ENCODE peak calls at places on chromosomes 6 and 20, in eight cellular contexts. W is colonic mucosa; V is CD4-positive, CD25-positive, alpha-beta regulatory T cell; N is right lobe of liver; B is adrenal gland; Q is SJSA1; O is NT2/D1; I is heart right ventricle. X is an unnamed sample.

GRCh38 chr20:42218566-42218965 is 600.4 kb upstream of the CHD6 start:
- DNase-seq in B (no peak), O (no peak), I (no peak), Q (no peak), N (no peak), W (no peak), V (no peak), X (no peak)

GRCh38 chr6:133817460-133818047 is 71.4 kb upstream of the TCF21 start:
- DNase-seq in N (no peak), V (peak; percentile 27), W (peak; percentile 40), B (no peak), O (peak; percentile 28), Q (no peak), I (no peak), X (no peak)

GRCh38 chr6:3359091-3359752 is 97.6 kb downstream of the SLC22A23 start:
- DNase-seq in B (no peak), O (no peak), I (no peak), Q (no peak), V (no peak), N (no peak), W (no peak), X (no peak)

GRCh38 chr6:151388997-151389639 is 2.2 kb downstream of the ZBTB2 start:
- DNase-seq in Q (no peak), B (no peak), W (no peak), O (no peak), V (peak; percentile 44), I (no peak), N (no peak), X (no peak)

GRCh38 chr20:32984196-32984595 is 20.0 kb downstream of the SUN5 start:
- DNase-seq in N (no peak), O (no peak), V (no peak), W (no peak), I (no peak), B (no peak), Q (no peak), X (peak; percentile 35)

GRCh38 chr20:17796096-17796563 is 96.4 kb downstream of the BANF2 start:
- DNase-seq in V (no peak), Q (no peak), I (peak; percentile 39), O (no peak), W (no peak), B (peak; percentile 49), N (peak; percentile 86), X (no peak)

GRCh38 chr6:2940851-2941250 is 30.5 kb downstream of the SERPINB6 start:
- DNase-seq in B (no peak), N (no peak), V (no peak), I (no peak), O (no peak), W (no peak), Q (peak; percentile 14), X (no peak)

GRCh38 chr20:64053841-64054661 is 4.6 kb upstream of the SOX18 start:
- DNase-seq in N (no peak), O (no peak), Q (peak; percentile 97), B (no peak), W (no peak), I (peak; percentile 90), V (no peak), X (no peak)

GRCh38 chr6:36784379-36784636 is 54.9 kb downstream of the CPNE5 start:
- DNase-seq in I (no peak), Q (no peak), V (no peak), O (no peak), N (no peak), B (no peak), W (no peak), X (no peak)

GRCh38 chr6:112501705-112502104 is 154.6 kb downstream of the RFPL4B start:
- DNase-seq in I (peak; percentile 20), B (no peak), W (no peak), Q (peak; percentile 89), O (no peak), V (no peak), N (no peak), X (peak; percentile 90)

GRCh38 chr6:9412951-9413559 is 977.7 kb upstream of the SLC35B3 start:
- DNase-seq in W (peak; percentile 24), B (peak; percentile 32), O (peak; percentile 18), I (peak; percentile 7), V (peak; percentile 10), Q (no peak), N (peak; percentile 58), X (peak; percentile 43)

GRCh38 chr6:18349350-18349749 is 37.8 kb upstream of the RNF144B start:
- DNase-seq in V (no peak), I (no peak), B (no peak), Q (no peak), O (no peak), N (no peak), W (no peak), X (no peak)

GRCh38 chr6:38391909-38392614 is 247.7 kb downstream of the BTBD9 start:
- DNase-seq in Q (no peak), N (no peak), I (no peak), B (no peak), O (no peak), V (no peak), W (no peak), X (no peak)

GRCh38 chr6:159302196-159302595 is 133.0 kb downstream of the FNDC1 start:
- DNase-seq in V (no peak), N (no peak), O (no peak), W (no peak), B (no peak), I (no peak), Q (no peak), X (no peak)

GRCh38 chr6:159299566-159299965 is 130.4 kb downstream of the FNDC1 start:
- DNase-seq in B (no peak), V (no peak), N (no peak), O (no peak), W (no peak), I (no peak), Q (no peak), X (no peak)

GRCh38 chr6:159303784-159304183 is 134.6 kb downstream of the FNDC1 start:
- DNase-seq in B (no peak), W (no peak), Q (no peak), I (no peak), N (no peak), O (no peak), V (no peak), X (no peak)

GRCh38 chr6:159298840-159299239 is 129.6 kb downstream of the FNDC1 start:
- DNase-seq in W (no peak), N (no peak), B (no peak), O (no peak), V (peak; percentile 2), I (no peak), Q (no peak), X (no peak)

DNA sequence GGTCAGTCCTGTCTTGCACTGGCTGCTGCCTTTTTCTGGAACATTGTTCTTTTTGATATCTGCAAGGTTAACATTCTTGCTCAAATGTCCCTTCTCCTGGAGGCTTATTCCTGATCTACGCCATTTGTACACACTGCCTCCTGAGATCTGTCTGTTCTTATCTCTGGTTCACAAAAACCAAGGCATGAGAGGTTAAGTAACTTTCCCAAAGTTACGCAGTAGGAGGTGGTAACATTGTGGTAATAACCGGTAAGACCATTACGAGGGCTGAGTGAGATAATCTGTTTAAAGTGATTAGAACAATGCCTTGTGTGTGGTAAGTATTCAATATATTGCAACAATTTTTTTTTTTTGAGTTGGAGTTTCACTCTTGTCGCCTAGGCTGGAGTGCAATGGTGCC is 132.1 kb downstream of the FNDC1 start:
- DNase-seq in Q (no peak), W (no peak), N (no peak), O (no peak), B (no peak), V (no peak), I (no peak), X (no peak)
- H3K9me3 ChIP-seq in Q (no peaks in the 10 kb centered on the region), W (no peaks in the 10 kb centered on the region), N (no peaks in the 10 kb centered on the region), O (no peaks in the 10 kb centered on the region), B (no peaks in the 10 kb centered on the region), V (no peaks in the 10 kb centered on the region), I (no peaks in the 10 kb centered on the region), X (no peaks in the 10 kb centered on the region)

GRCh38 chr6:155614606-155615005 is 159.0 kb upstream of the NOX3 start:
- DNase-seq in V (no peak), Q (no peak), B (no peak), W (no peak), N (no peak), O (no peak), I (no peak), X (no peak)
- H3K9me3 ChIP-seq in V (peaks cover 8% of the 10 kb centered on the region), Q (peaks cover 3% of the 10 kb centered on the region), B (peaks cover 10% of the 10 kb centered on the region), W (no peaks in the 10 kb centered on the region), N (peaks cover 3% of the 10 kb centered on the region), O (peaks cover 58% of the 10 kb centered on the region), I (no peaks in the 10 kb centered on the region), X (peaks cover 3% of the 10 kb centered on the region)

GRCh38 chr6:12802440-12802839 is 85.9 kb downstream of the PHACTR1 start:
- DNase-seq in B (no peak), V (no peak), I (no peak), W (no peak), O (no peak), N (no peak), Q (no peak), X (no peak)
- H3K9me3 ChIP-seq in B (no peaks in the 10 kb centered on the region), V (no peaks in the 10 kb centered on the region), I (no peaks in the 10 kb centered on the region), W (no peaks in the 10 kb centered on the region), O (no peaks in the 10 kb centered on the region), N (no peaks in the 10 kb centered on the region), Q (no peaks in the 10 kb centered on the region), X (no peaks in the 10 kb centered on the region)

GRCh38 chr6:169469028-169469427 is 215.4 kb upstream of the THBS2 start:
- DNase-seq in I (no peak), V (no peak), N (no peak), O (no peak), Q (no peak), B (no peak), W (no peak), X (no peak)

GRCh38 chr6:169474362-169474761 is 220.7 kb upstream of the THBS2 start:
- DNase-seq in V (no peak), N (no peak), W (no peak), O (no peak), I (no peak), B (no peak), Q (no peak), X (no peak)

GRCh38 chr6:169473663-169474062 is 220.0 kb upstream of the THBS2 start:
- DNase-seq in B (no peak), O (no peak), I (no peak), Q (no peak), V (no peak), N (no peak), W (no peak), X (no peak)

GRCh38 chr6:169470790-169471189 is 217.1 kb upstream of the THBS2 start:
- DNase-seq in O (no peak), W (no peak), B (no peak), V (no peak), Q (no peak), I (no peak), N (no peak), X (no peak)

GRCh38 chr6:169472786-169473416 is 219.3 kb upstream of the THBS2 start:
- DNase-seq in O (no peak), Q (no peak), B (no peak), V (no peak), N (no peak), I (no peak), W (no peak), X (no peak)
- H3K9me3 ChIP-seq in O (peaks cover 40% of the 10 kb centered on the region), Q (peaks cover 5% of the 10 kb centered on the region), B (no peaks in the 10 kb centered on the region), V (peaks cover 11% of the 10 kb centered on the region), N (no peaks in the 10 kb centered on the region), I (no peaks in the 10 kb centered on the region), W (peaks cover 7% of the 10 kb centered on the region), X (no peaks in the 10 kb centered on the region)

GRCh38 chr6:159451051-159451450 is 242.0 kb downstream of the SOD2 start:
- DNase-seq in Q (peak; percentile 81), V (no peak), O (no peak), W (no peak), N (no peak), B (no peak), I (no peak), X (no peak)
- H3K9me3 ChIP-seq in Q (no peaks in the 10 kb centered on the region), V (no peaks in the 10 kb centered on the region), O (no peaks in the 10 kb centered on the region), W (no peaks in the 10 kb centered on the region), N (no peaks in the 10 kb centered on the region), B (no peaks in the 10 kb centered on the region), I (no peaks in the 10 kb centered on the region), X (no peaks in the 10 kb centered on the region)

GRCh38 chr20:7003598-7003997 is 236.1 kb downstream of the BMP2 start:
- DNase-seq in O (no peak), B (no peak), V (no peak), W (no peak), N (no peak), I (no peak), Q (no peak), X (no peak)
- H3K9me3 ChIP-seq in O (peaks cover 8% of the 10 kb centered on the region), B (no peaks in the 10 kb centered on the region), V (no peaks in the 10 kb centered on the region), W (no peaks in the 10 kb centered on the region), N (no peaks in the 10 kb centered on the region), I (no peaks in the 10 kb centered on the region), Q (no peaks in the 10 kb centered on the region), X (no peaks in the 10 kb centered on the region)